ENCODE peak calls at places on chromosomes 6 and 20, in eight cellular contexts. R, O, Y, W, H, V, K and G are unnamed samples.
A peak's percentile ranks its signal among the peaks of the same experiment; 100 is the strongest.

GRCh38 chr6:46904117-46904516 is 17.6 kb downstream of the ADGRF5 start:
- DNase-seq in R (no peak), K (no peak), O (no peak), H (no peak), V (no peak), Y (no peak), W (no peak), G (no peak)

GRCh38 chr6:150788135-150788534 is 77.4 kb upstream of the MTHFD1L start:
- DNase-seq in O (no peak), H (no peak), Y (no peak), K (no peak), R (no peak), W (no peak), V (no peak), G (no peak)

GRCh38 chr6:20658053-20658452 is 123.8 kb downstream of the CDKAL1 start:
- DNase-seq in W (no peak), K (no peak), O (no peak), R (no peak), H (no peak), Y (no peak), V (no peak), G (no peak)

GRCh38 chr6:24205020-24205492 is 79.0 kb downstream of the NRSN1 start:
- DNase-seq in Y (peak; percentile 42), O (peak; percentile 51), V (peak; percentile 23), R (no peak), H (no peak), W (peak; percentile 61), K (no peak), G (no peak)

GRCh38 chr20:32991386-32991785 is 12.8 kb downstream of the SUN5 start:
- DNase-seq in W (no peak), V (no peak), H (no peak), K (no peak), O (no peak), R (no peak), Y (no peak), G (no peak)

GRCh38 chr6:104418125-104418524 is 441.6 kb downstream of the HACE1 start:
- DNase-seq in Y (peak; percentile 1), V (no peak), H (no peak), K (no peak), O (no peak), R (no peak), W (no peak), G (no peak)

GRCh38 chr20:404088-404487 is 4.0 kb upstream of the RBCK1 start:
- DNase-seq in V (no peak), O (no peak), H (no peak), W (no peak), Y (no peak), R (no peak), K (no peak), G (no peak)

GRCh38 chr20:48875233-48875913 is 46.1 kb upstream of the ARFGEF2 start:
- DNase-seq in K (no peak), O (no peak), V (no peak), W (no peak), R (no peak), Y (no peak), H (no peak), G (no peak)

GRCh38 chr6:143223895-143224294 is 163.2 kb downstream of the AIG1 start:
- DNase-seq in H (no peak), R (no peak), O (no peak), Y (no peak), V (peak; percentile 5), W (no peak), K (no peak), G (peak; percentile 70)

GRCh38 chr6:133951881-133952814 is 876 bp upstream of the TBPL1 start:
- DNase-seq in R (no peak), K (peak; percentile 16), V (peak; percentile 65), Y (peak; percentile 77), W (peak; percentile 68), H (peak; percentile 67), O (peak; percentile 86), G (peak; percentile 55)

GRCh38 chr6:53672232-53672631 is 6.7 kb upstream of the KLHL31 start:
- DNase-seq in R (no peak), H (no peak), W (no peak), Y (no peak), V (no peak), K (no peak), O (no peak), G (no peak)

GRCh38 chr6:71107935-71108420 is 151.1 kb upstream of the B3GAT2 start:
- DNase-seq in W (peak; percentile 87), K (no peak), Y (peak; percentile 70), O (peak; percentile 95), R (no peak), V (no peak), H (no peak), G (no peak)

GRCh38 chr20:47561175-47561574 is 59.5 kb downstream of the NCOA3 start:
- DNase-seq in O (peak; percentile 35), K (no peak), R (no peak), W (no peak), H (no peak), V (no peak), Y (peak; percentile 58), G (peak; percentile 21)

GRCh38 chr20:6101346-6101745 is 21.5 kb downstream of the FERMT1 start:
- DNase-seq in W (no peak), H (no peak), K (no peak), Y (no peak), R (no peak), V (no peak), O (no peak), G (no peak)

GRCh38 chr20:1087311-1087710 is 31.1 kb upstream of the PSMF1 start:
- DNase-seq in O (no peak), K (no peak), W (no peak), H (no peak), R (no peak), Y (no peak), V (no peak), G (no peak)

GRCh38 chr20:1127840-1128239 is 9.4 kb downstream of the PSMF1 start:
- DNase-seq in W (no peak), R (no peak), Y (no peak), H (no peak), O (no peak), V (no peak), K (no peak), G (no peak)

GRCh38 chr6:16562498-16562897 is 198.8 kb downstream of the ATXN1 start:
- DNase-seq in W (no peak), O (peak; percentile 50), R (no peak), H (no peak), V (no peak), K (no peak), Y (peak; percentile 56), G (no peak)

GRCh38 chr6:130760006-130760405 is 67.2 kb upstream of the SMLR1 start:
- DNase-seq in W (peak; percentile 67), Y (peak; percentile 66), R (no peak), K (no peak), H (no peak), V (no peak), O (peak; percentile 64), G (no peak)

GRCh38 chr6:166989427-166990034 is 9.7 kb upstream of the CEP43 start:
- DNase-seq in R (peak; percentile 2), V (no peak), O (peak; percentile 50), Y (peak; percentile 57), K (peak; percentile 37), H (no peak), W (peak; percentile 39), G (peak; percentile 25)

GRCh38 chr6:15017251-15017650 is 228.6 kb upstream of the JARID2 start:
- DNase-seq in V (peak; percentile 38), H (no peak), R (no peak), O (peak; percentile 11), K (peak; percentile 1), W (no peak), Y (peak; percentile 21), G (no peak)

GRCh38 chr20:37803476-37804307 is 99.2 kb upstream of the VSTM2L start:
- DNase-seq in K (no peak), H (no peak), R (no peak), Y (peak; percentile 20), O (no peak), W (no peak), V (peak; percentile 60), G (no peak)

GRCh38 chr6:36123270-36124139 is 6.8 kb upstream of the MAPK13 start:
- DNase-seq in O (peak; percentile 66), K (peak; percentile 85), V (peak; percentile 76), W (peak; percentile 92), H (peak; percentile 78), Y (peak; percentile 83), R (peak; percentile 66), G (peak; percentile 91)

GRCh38 chr6:14059791-14060436 is 57.7 kb upstream of the CD83 start:
- DNase-seq in K (no peak), Y (no peak), H (no peak), O (no peak), W (peak; percentile 95), V (no peak), R (no peak), G (peak; percentile 89)

GRCh38 chr6:56244528-56245253 is 2.7 kb downstream of the COL21A1 start:
- DNase-seq in W (no peak), V (no peak), H (no peak), K (no peak), R (no peak), Y (no peak), O (no peak), G (no peak)

GRCh38 chr20:57610261-57610952 is 9.8 kb downstream of the ZBP1 start:
- DNase-seq in K (no peak), R (no peak), O (no peak), W (no peak), H (no peak), V (peak; percentile 45), Y (no peak), G (no peak)